ENCODE peak calls at places on chromosomes 2 and 18, in six cellular contexts. U, T, A, J, P and I are unnamed samples.

GRCh38 chr2:219542931-219543595 is 546 bp downstream of the CHPF start:
- DNase-seq in T (peak; percentile 13), J (no peak), A (peak; percentile 25), P (no peak), U (peak; percentile 37), I (no peak)

GRCh38 chr2:219442206-219443015 is 7.8 kb downstream of the SPEG start:
- DNase-seq in T (no peak), A (no peak), P (peak; percentile 21), U (no peak), J (no peak), I (peak; percentile 35)

GRCh38 chr2:225177098-225177497 is 134.8 kb upstream of the DOCK10 start:
- DNase-seq in U (no peak), J (no peak), P (peak; percentile 32), T (peak; percentile 80), A (peak; percentile 71), I (no peak)

GRCh38 chr2:152607793-152608300 is 109.4 kb downstream of the PRPF40A start:
- DNase-seq in U (no peak), P (no peak), A (no peak), T (no peak), J (no peak), I (no peak)

GRCh38 chr2:19046986-19047780 is 311.2 kb downstream of the OSR1 start:
- DNase-seq in P (no peak), T (no peak), U (no peak), A (no peak), J (no peak), I (no peak)

GRCh38 chr18:21489119-21489750 is 111.3 kb downstream of the ESCO1 start:
- DNase-seq in P (peak; percentile 57), A (peak; percentile 43), J (no peak), U (peak; percentile 15), T (no peak), I (no peak)

GRCh38 chr2:215178121-215178520 is 39.7 kb upstream of the ABCA12 start:
- DNase-seq in P (no peak), J (no peak), U (no peak), T (no peak), A (no peak), I (no peak)

GRCh38 chr2:111184725-111185495 is 64.2 kb downstream of the BCL2L11 start:
- DNase-seq in A (peak; percentile 39), T (no peak), P (peak; percentile 35), U (no peak), J (no peak), I (no peak)

GRCh38 chr2:224749136-224749535 is 33.0 kb upstream of the CCDC195 start:
- DNase-seq in T (no peak), P (no peak), J (no peak), U (no peak), A (no peak), I (no peak)

GRCh38 chr2:157245441-157246211 is 11.9 kb upstream of the GALNT5 start:
- DNase-seq in J (no peak), U (no peak), A (no peak), T (no peak), P (no peak), I (no peak)

GRCh38 chr2:203327582-203327917 is 644 bp upstream of the ABI2 start:
- DNase-seq in U (no peak), A (no peak), J (no peak), T (no peak), P (no peak), I (no peak)

GRCh38 chr2:10326707-10327594 is 24.2 kb downstream of the HPCAL1 start:
- DNase-seq in A (no peak), P (peak; percentile 47), U (peak; percentile 32), T (no peak), J (no peak), I (peak; percentile 76)

GRCh38 chr2:64866797-64867196 is 122.4 kb upstream of the SLC1A4 start:
- DNase-seq in U (no peak), P (no peak), A (peak; percentile 96), J (no peak), T (peak; percentile 93), I (peak; percentile 58)

GRCh38 chr2:235699576-235699975 is 205.7 kb downstream of the AGAP1 start:
- DNase-seq in P (no peak), A (no peak), U (no peak), J (no peak), T (no peak), I (no peak)

GRCh38 chr18:48868468-48869466 is 82.0 kb downstream of the SMAD7 start:
- DNase-seq in A (no peak), J (no peak), P (no peak), T (no peak), U (peak; percentile 28), I (no peak)

GRCh38 chr2:42905341-42906114 is 113.1 kb upstream of the HAAO start:
- DNase-seq in J (no peak), P (no peak), U (no peak), T (no peak), A (peak; percentile 71), I (peak; percentile 58)

GRCh38 chr2:168217920-168218319 is 29.5 kb downstream of the STK39 start:
- DNase-seq in P (no peak), J (no peak), A (peak; percentile 34), U (no peak), T (no peak), I (no peak)

GRCh38 chr2:70583091-70583490 is 29.5 kb upstream of the TGFA start:
- DNase-seq in T (no peak), U (no peak), A (no peak), P (no peak), J (no peak), I (no peak)

GRCh38 chr18:76545433-76546281 is 50.6 kb upstream of the ZNF516 start:
- DNase-seq in A (peak; percentile 41), T (no peak), P (no peak), J (no peak), U (no peak), I (no peak)

GRCh38 chr2:28406276-28407096 is 13.8 kb downstream of the FOSL2 start:
- DNase-seq in J (peak; percentile 72), P (no peak), A (peak; percentile 42), U (no peak), T (no peak), I (peak; percentile 70)

GRCh38 chr18:55351980-55352714 is 235.8 kb downstream of the TCF4 start:
- DNase-seq in P (no peak), J (no peak), U (no peak), T (no peak), A (no peak), I (no peak)